ENCODE peak calls at places on chromosomes 12 and 14, in four cellular contexts. R is breast epithelium, O is lower lobe of right lung, F is neural progenitor cell. V is an unnamed sample.

GRCh38 chr14:75430526-75430925 is 2.7 kb downstream of the JDP2 start:
- DNase-seq in R (no peak), O (no peak), F (no peak), V (no peak)

GRCh38 chr14:57508756-57509155 is 15.1 kb upstream of the CCDC198 start:
- DNase-seq in R (no peak), O (no peak), F (no peak), V (no peak)

GRCh38 chr12:3752741-3753486 is at the start of gene CRACR2A:
- DNase-seq in R (no peak), O (peak; percentile 81), F (peak; percentile 94), V (peak; percentile 77)

GRCh38 chr14:100525615-100526014 is 61.6 kb downstream of the BEGAIN start:
- DNase-seq in R (no peak), O (no peak), F (no peak), V (no peak)

GRCh38 chr12:53560912-53561589 is 53.8 kb upstream of the NPFF start:
- DNase-seq in R (no peak), O (no peak), F (no peak), V (no peak)

GRCh38 chr14:65098586-65098985 is 3.7 kb downstream of the MAX start:
- DNase-seq in R (no peak), O (no peak), F (no peak), V (no peak)

GRCh38 chr12:53645191-53645590 is 19.0 kb upstream of the ATF7 start:
- DNase-seq in R (no peak), O (no peak), F (no peak), V (no peak)

GRCh38 chr12:108712925-108713203 is 18.5 kb downstream of the CORO1C start:
- DNase-seq in R (no peak), O (no peak), F (no peak), V (no peak)

GRCh38 chr12:15688202-15688736 is 100.9 kb downstream of the EPS8 start:
- DNase-seq in R (no peak), O (peak; percentile 82), F (no peak), V (no peak)

GRCh38 chr12:98646165-98646764 is 1.2 kb downstream of the APAF1 start:
- DNase-seq in R (no peak), O (no peak), F (peak; percentile 8), V (no peak)

GRCh38 chr14:100778951-100779690 is 46.8 kb upstream of the MEG3 start:
- DNase-seq in R (no peak), O (no peak), F (no peak), V (no peak)

GRCh38 chr12:57152408-57153038 is 5.1 kb upstream of the LRP1-AS start:
- DNase-seq in R (peak; percentile 47), O (no peak), F (no peak), V (no peak)
- H3K4me1 ChIP-seq in R (peaks cover 18% of the 10 kb centered on the region), O (peaks cover 77% of the 10 kb centered on the region), F (no peaks in the 10 kb centered on the region), V (no peaks in the 10 kb centered on the region)

DNA sequence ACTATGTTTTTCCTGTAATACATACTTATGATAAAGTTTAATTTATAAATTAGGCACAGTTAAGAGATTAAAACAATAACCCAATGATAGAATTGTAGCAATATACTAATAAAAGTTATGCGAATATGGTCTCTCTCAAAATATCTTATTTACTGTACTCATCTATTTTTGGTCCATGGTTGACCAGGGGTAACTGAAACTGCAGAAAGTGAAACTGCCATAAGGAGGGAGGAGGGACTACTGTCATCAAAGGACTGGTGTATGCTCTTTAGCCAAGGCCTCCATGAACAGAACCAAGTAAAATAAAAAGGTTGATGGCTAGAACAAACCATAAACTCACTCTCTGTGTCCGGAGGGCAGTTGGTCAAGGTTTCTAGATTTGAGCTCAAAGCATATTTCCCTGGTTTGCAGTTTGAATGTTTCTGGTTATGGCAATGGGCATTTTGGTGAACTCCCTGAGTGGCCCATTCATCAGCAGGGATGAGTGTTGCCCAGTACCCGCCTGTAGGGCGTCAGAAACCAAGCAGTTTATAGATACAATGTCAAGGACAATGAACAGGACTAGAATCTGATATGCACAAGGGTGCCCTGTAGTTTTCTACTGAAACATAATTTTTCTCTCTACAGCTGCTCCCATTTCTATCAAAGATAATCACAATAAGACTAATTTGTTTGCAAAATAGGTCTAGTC is 19.8 kb downstream of the LEMD3 start:
- DNase-seq in R (no peak), O (no peak), F (no peak), V (no peak)
- H3K4me1 ChIP-seq in R (no peaks in the 10 kb centered on the region), O (peaks cover 18% of the 10 kb centered on the region), F (no peaks in the 10 kb centered on the region), V (peaks cover 16% of the 10 kb centered on the region)

GRCh38 chr14:93092606-93093556 is 22.8 kb downstream of the ITPK1 start:
- DNase-seq in R (no peak), O (no peak), F (no peak), V (no peak)
- H3K4me1 ChIP-seq in R (peaks cover 4% of the 10 kb centered on the region), O (peaks cover 13% of the 10 kb centered on the region), F (peaks cover 7% of the 10 kb centered on the region), V (no peaks in the 10 kb centered on the region)

GRCh38 chr14:89617142-89617460 is 200.1 kb upstream of the FOXN3 start:
- DNase-seq in R (no peak), O (no peak), F (no peak), V (no peak)
- H3K4me1 ChIP-seq in R (no peaks in the 10 kb centered on the region), O (peaks cover 40% of the 10 kb centered on the region), F (peaks cover 55% of the 10 kb centered on the region), V (peaks cover 81% of the 10 kb centered on the region)

DNA sequence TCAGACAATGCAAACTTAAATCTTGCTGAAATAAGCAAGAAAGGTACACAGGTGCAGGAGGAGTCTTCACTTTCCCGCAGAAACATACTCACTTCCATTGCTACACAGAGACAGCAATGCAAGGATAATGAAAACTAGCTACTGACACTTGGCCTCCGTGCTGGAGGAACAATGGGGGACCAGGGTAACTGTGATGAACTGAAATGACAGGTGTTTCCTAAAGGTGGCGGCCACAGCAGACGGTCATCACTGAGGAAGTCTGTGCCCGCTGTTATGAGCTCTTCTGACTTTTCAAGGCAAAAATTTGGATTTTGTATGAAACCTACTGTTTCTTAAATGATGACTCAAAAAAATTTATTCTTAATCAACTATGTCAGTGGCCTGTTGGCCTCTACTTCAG is 189.4 kb downstream of the CACNA1C start:
- DNase-seq in R (no peak), O (no peak), F (no peak), V (no peak)
- H3K4me1 ChIP-seq in R (no peaks in the 10 kb centered on the region), O (no peaks in the 10 kb centered on the region), F (peaks cover 47% of the 10 kb centered on the region), V (no peaks in the 10 kb centered on the region)

GRCh38 chr12:39619660-39620433 is at the start of gene ABCD2:
- DNase-seq in R (peak; percentile 26), O (peak; percentile 43), F (peak; percentile 81), V (peak; percentile 84)
- H3K4me1 ChIP-seq in R (peaks cover 3% of the 10 kb centered on the region), O (peaks cover 6% of the 10 kb centered on the region), F (no peaks in the 10 kb centered on the region), V (peaks cover 63% of the 10 kb centered on the region)

DNA sequence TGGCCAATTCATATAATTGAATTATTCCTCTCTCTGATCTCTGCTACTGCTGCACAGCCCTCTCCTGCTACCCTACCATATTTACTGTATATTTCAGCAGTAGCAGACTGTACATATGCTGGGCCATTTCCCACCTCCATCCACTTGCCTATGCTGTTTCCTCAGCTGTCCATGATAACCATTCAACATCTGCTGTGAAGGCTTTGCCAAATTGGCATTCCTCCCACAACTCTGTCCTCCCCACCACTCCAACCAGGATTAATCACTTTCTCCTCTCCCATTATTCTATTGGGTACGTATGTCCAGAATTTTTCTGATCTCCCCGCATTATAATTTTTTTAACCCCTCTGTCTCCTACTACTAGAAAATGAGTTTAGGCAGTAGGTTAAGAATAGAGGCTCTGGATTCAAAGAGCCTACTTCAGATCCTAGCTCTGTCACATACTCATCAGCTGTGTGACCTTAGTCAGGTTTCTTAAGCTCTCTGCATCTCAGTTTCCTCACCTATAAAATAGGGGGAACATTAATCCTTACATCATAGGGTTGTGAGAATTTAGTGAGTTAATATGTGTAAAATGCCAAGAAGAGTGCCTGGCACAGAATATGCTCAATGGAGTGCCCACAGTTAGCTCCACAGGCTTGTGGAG is 123.3 kb downstream of the KICS2 start:
- DNase-seq in R (no peak), O (no peak), F (no peak), V (no peak)
- H3K4me1 ChIP-seq in R (peaks cover 7% of the 10 kb centered on the region), O (no peaks in the 10 kb centered on the region), F (no peaks in the 10 kb centered on the region), V (no peaks in the 10 kb centered on the region)

GRCh38 chr14:91329615-91330014 is 85.1 kb upstream of the GPR68 start:
- DNase-seq in R (no peak), O (no peak), F (no peak), V (no peak)
- H3K4me1 ChIP-seq in R (no peaks in the 10 kb centered on the region), O (peaks cover 63% of the 10 kb centered on the region), F (no peaks in the 10 kb centered on the region), V (peaks cover 79% of the 10 kb centered on the region)

DNA sequence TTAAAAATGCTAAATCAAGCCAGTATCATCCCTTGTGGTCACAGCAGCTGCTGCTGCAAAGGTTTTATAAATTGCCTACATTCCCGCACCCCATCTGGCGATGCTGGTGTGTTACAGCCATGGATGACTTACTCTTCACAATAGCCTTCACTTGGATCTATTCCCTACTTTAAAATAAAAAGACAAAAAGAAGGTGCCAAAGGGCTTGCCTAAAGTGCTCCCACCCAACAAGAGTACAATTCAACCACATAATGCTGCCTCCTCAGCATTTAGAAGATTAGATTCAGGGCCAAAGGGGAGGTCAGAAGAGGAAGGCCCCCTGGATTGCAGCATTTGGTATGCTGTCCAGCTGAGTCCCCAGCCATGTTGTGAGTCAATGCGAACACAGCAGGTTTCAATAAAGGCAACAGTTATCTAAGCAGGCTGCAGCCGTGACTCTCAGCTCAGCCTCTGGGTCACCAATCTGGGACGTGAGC is 176.1 kb downstream of the DAD1 start:
- DNase-seq in R (no peak), O (no peak), F (peak; percentile 70), V (no peak)
- H3K4me1 ChIP-seq in R (no peaks in the 10 kb centered on the region), O (no peaks in the 10 kb centered on the region), F (peaks cover 66% of the 10 kb centered on the region), V (no peaks in the 10 kb centered on the region)

GRCh38 chr12:115132906-115133305 is 448.9 kb upstream of the TBX3 start:
- DNase-seq in R (no peak), O (no peak), F (no peak), V (no peak)
- H3K4me1 ChIP-seq in R (no peaks in the 10 kb centered on the region), O (no peaks in the 10 kb centered on the region), F (no peaks in the 10 kb centered on the region), V (no peaks in the 10 kb centered on the region)